ENCODE peak calls at places on chromosomes 13 and 19, in five cellular contexts. S is H1, X is HCT116, M is GM12878, D is HepG2. O is an unnamed sample.

GRCh38 chr19:13037161-13037560 is 41.9 kb downstream of the NFIX start:
- DNase-seq in S (no peak), X (no peak), M (no peak), D (no peak), O (no peak)

GRCh38 chr19:49338023-49338677 is 2.9 kb downstream of the CD37 start:
- DNase-seq in S (peak), X (no peak), M (no peak), D (no peak), O (no peak)

GRCh38 chr13:113122571-113123225 is at the start of gene F10:
- DNase-seq in S (peak), X (peak), M (no peak), D (peak), O (no peak)

GRCh38 chr19:33811736-33812387 is 15.2 kb downstream of the KCTD15 start:
- DNase-seq in S (no peak), X (no peak), M (no peak), D (no peak), O (no peak)

GRCh38 chr19:33214621-33215020 is 11.0 kb downstream of the SLC7A10 start:
- DNase-seq in S (no peak), X (no peak), M (no peak), D (peak), O (peak)

GRCh38 chr13:112873851-112874750 is 94.9 kb upstream of the MCF2L start:
- DNase-seq in S (peak), X (peak), M (no peak), D (peak), O (no peak)

GRCh38 chr19:10780368-10780767 is 55.6 kb downstream of the TMED1 start:
- DNase-seq in S (no peak), X (no peak), M (no peak), D (no peak), O (no peak)

GRCh38 chr13:30033681-30034447 is 183.4 kb upstream of the UBL3 start:
- DNase-seq in S (no peak), X (no peak), M (no peak), D (no peak), O (no peak)

GRCh38 chr19:2053601-2054389 is 2.8 kb upstream of the MKNK2 start:
- DNase-seq in S (no peak), X (no peak), M (no peak), D (no peak), O (no peak)

GRCh38 chr13:109816112-109816978 is 30.0 kb upstream of the IRS2 start:
- DNase-seq in S (no peak), X (no peak), M (no peak), D (no peak), O (peak)

GRCh38 chr19:41219924-41220567 is 1.0 kb downstream of the AXL start:
- DNase-seq in S (no peak), X (no peak), M (no peak), D (no peak), O (no peak)

GRCh38 chr19:52398091-52398461 is 427 bp downstream of the ZNF528 start:
- DNase-seq in S (no peak), X (no peak), M (no peak), D (peak), O (peak)

GRCh38 chr19:50551713-50552187 is 16.5 kb downstream of the LRRC4B start:
- DNase-seq in S (peak), X (no peak), M (no peak), D (no peak), O (no peak)
- TF ChIP-seq YY1 in S (no peak), X (no peak), M (no peak), D (no peak), O (no peak)

DNA sequence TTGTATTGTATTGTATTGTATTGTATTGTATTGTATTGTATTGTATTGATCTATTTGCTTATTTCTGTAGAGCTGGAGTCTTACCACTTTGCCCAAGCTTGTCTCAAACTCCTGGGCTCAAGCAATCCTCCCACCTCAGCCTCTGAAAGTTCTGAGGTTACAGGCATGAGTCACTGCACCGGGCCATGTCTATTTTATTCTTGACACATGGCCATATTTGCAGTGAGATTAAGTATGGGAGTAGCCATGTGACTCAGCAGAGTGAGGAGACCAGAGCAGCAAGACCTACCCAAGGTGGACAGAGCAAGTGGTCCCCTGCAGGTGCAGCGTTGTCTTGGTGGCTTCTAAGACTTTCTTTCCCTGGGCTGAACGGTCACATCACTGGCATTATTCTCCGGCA is 49.1 kb upstream of the UBAC2 start:
- DNase-seq in S (no peak), X (peak), M (no peak), D (no peak), O (no peak)
- TF ChIP-seq ZNF274 in S (no peak), X (no peak), M (no peak), D (no peak), O (no peak)

GRCh38 chr19:36773223-36773579 is 594 bp upstream of the ZNF850 start:
- DNase-seq in S (no peak), X (no peak), M (no peak), D (no peak), O (no peak)

GRCh38 chr19:36772341-36773222 is at the start of gene ZNF850:
- DNase-seq in S (peak), X (peak), M (peak), D (peak), O (peak)

GRCh38 chr19:36775768-36776167 is 3.2 kb upstream of the ZNF850 start:
- DNase-seq in S (no peak), X (no peak), M (no peak), D (no peak), O (no peak)

GRCh38 chr19:36771275-36772231 is 1.1 kb downstream of the ZNF850 start:
- DNase-seq in S (peak), X (no peak), M (peak), D (peak), O (no peak)
- TF ChIP-seq YY1 in S (no peak), X (no peak), M (no peak), D (no peak), O (no peak)

GRCh38 chr13:43877788-43878187 is 1.8 kb downstream of the CCDC122 start:
- DNase-seq in S (no peak), X (no peak), M (no peak), D (no peak), O (no peak)

GRCh38 chr13:43878897-43879322 is 630 bp downstream of the CCDC122 start:
- DNase-seq in S (no peak), X (no peak), M (peak), D (peak), O (no peak)

GRCh38 chr13:43874512-43875092 is 4.9 kb downstream of the CCDC122 start:
- DNase-seq in S (no peak), X (no peak), M (no peak), D (no peak), O (no peak)

GRCh38 chr13:43879323-43880181 is at the start of the genes CCDC122 and LACC1:
- DNase-seq in S (peak), X (no peak), M (no peak), D (peak), O (no peak)

GRCh38 chr13:43876366-43876765 is 3.2 kb downstream of the CCDC122 start:
- DNase-seq in S (no peak), X (no peak), M (no peak), D (no peak), O (no peak)
- TF ChIP-seq ZNF274 in S (no peak), X (no peak), M (no peak), D (no peak), O (no peak)